ENCODE peak calls at places on chromosomes 12 and 14, in five cellular contexts. F is HFFc6; C is stimulated activated naive CD8-positive, alpha-beta T cell treated with anti-CD3 and anti-CD28 coated beads, Interleukin-15, amount 100 ng/mL, for 72 hours; G is activated gamma-delta T cell; V is choroid plexus epithelial cell. O is an unnamed sample.

GRCh38 chr14:71933026-71933587 is 878 bp downstream of the RGS6 start:
- DNase-seq in F (no peak), C (peak; percentile 11), G (no peak), V (peak; percentile 3), O (no peak)

GRCh38 chr14:63654346-63654745 is 12.7 kb upstream of the WDR89 start:
- DNase-seq in F (peak; percentile 84), C (no peak), G (no peak), V (peak; percentile 14), O (no peak)

GRCh38 chr12:40222247-40222646 is 2.5 kb upstream of the LRRK2 start:
- DNase-seq in F (no peak), C (no peak), G (no peak), V (peak; percentile 47), O (peak; percentile 6)

GRCh38 chr12:122935318-122935717 is 30.9 kb downstream of the ABCB9 start:
- DNase-seq in F (no peak), C (no peak), G (no peak), V (no peak), O (no peak)

GRCh38 chr12:49345048-49345839 is 1.4 kb upstream of the DNAJC22 start:
- DNase-seq in F (no peak), C (no peak), G (no peak), V (no peak), O (no peak)

GRCh38 chr14:54807428-54807827 is 95.2 kb downstream of the GCH1 start:
- DNase-seq in F (no peak), C (no peak), G (no peak), V (no peak), O (no peak)

GRCh38 chr12:131912526-131913274 is 16.4 kb upstream of the PUS1 start:
- DNase-seq in F (peak; percentile 84), C (no peak), G (no peak), V (peak; percentile 80), O (peak; percentile 84)

GRCh38 chr14:102930753-102931579 is 8.5 kb downstream of the AMN start:
- DNase-seq in F (no peak), C (no peak), G (no peak), V (peak; percentile 48), O (peak; percentile 48)

GRCh38 chr12:18224745-18225144 is 36.6 kb upstream of the PIK3C2G start:
- DNase-seq in F (peak; percentile 3), C (no peak), G (no peak), V (peak; percentile 77), O (peak; percentile 60)

GRCh38 chr14:94062344-94062904 is 18.6 kb downstream of the DDX24 start:
- DNase-seq in F (peak; percentile 13), C (no peak), G (no peak), V (peak; percentile 46), O (peak; percentile 51)

GRCh38 chr12:13896063-13896626 is 85.3 kb downstream of the GRIN2B start:
- DNase-seq in F (no peak), C (no peak), G (no peak), V (no peak), O (no peak)

GRCh38 chr12:3201741-3202500 is 124.7 kb downstream of the TSPAN9 start:
- DNase-seq in F (no peak), C (no peak), G (no peak), V (no peak), O (no peak)

GRCh38 chr14:100159107-100159864 is at the start of gene DEGS2:
- DNase-seq in F (no peak), C (peak; percentile 35), G (no peak), V (no peak), O (no peak)

GRCh38 chr12:21775130-21775920 is 819 bp upstream of the KCNJ8 start:
- DNase-seq in F (no peak), C (no peak), G (no peak), V (no peak), O (no peak)

GRCh38 chr12:38904932-38905479 is 385 bp downstream of the CPNE8 start:
- DNase-seq in F (no peak), C (peak; percentile 34), G (no peak), V (peak; percentile 28), O (peak; percentile 39)

GRCh38 chr14:23514009-23514962 is 37.3 kb downstream of the ZFHX2 start:
- DNase-seq in F (no peak), C (no peak), G (no peak), V (no peak), O (no peak)

GRCh38 chr14:24426912-24427536 is 2.4 kb downstream of the CBLN3 start:
- DNase-seq in F (no peak), C (no peak), G (no peak), V (no peak), O (no peak)

GRCh38 chr12:113702796-113703195 is 231.1 kb upstream of the LHX5 start:
- DNase-seq in F (no peak), C (no peak), G (no peak), V (no peak), O (no peak)

GRCh38 chr14:63006515-63006914 is 38.7 kb downstream of the KCNH5 start:
- DNase-seq in F (no peak), C (no peak), G (no peak), V (no peak), O (no peak)

GRCh38 chr12:642633-643477 is 20.4 kb downstream of the NINJ2 start:
- DNase-seq in F (peak; percentile 13), C (peak; percentile 85), G (peak; percentile 76), V (peak; percentile 71), O (peak; percentile 47)

GRCh38 chr12:6766651-6767300 is 613 bp downstream of the PTMS start:
- DNase-seq in F (peak; percentile 51), C (peak; percentile 56), G (peak; percentile 43), V (peak; percentile 68), O (peak; percentile 64)

GRCh38 chr14:66649515-66649914 is 141.6 kb downstream of the GPHN start:
- DNase-seq in F (no peak), C (peak; percentile 17), G (no peak), V (no peak), O (no peak)

GRCh38 chr14:64732066-64732465 is 27.8 kb downstream of the PLEKHG3 start:
- DNase-seq in F (no peak), C (no peak), G (no peak), V (no peak), O (no peak)

GRCh38 chr14:67564236-67564635 is 31.1 kb downstream of the PLEKHH1 start:
- DNase-seq in F (no peak), C (no peak), G (no peak), V (no peak), O (no peak)

GRCh38 chr12:107486140-107486892 is 199.3 kb upstream of the PWP1 start:
- DNase-seq in F (no peak), C (no peak), G (no peak), V (no peak), O (no peak)

GRCh38 chr12:67519824-67520433 is 128.6 kb upstream of the DYRK2 start:
- DNase-seq in F (no peak), C (no peak), G (no peak), V (no peak), O (no peak)

GRCh38 chr12:116804051-116804450 is 65.9 kb downstream of the RNFT2 start:
- DNase-seq in F (no peak), C (no peak), G (no peak), V (no peak), O (no peak)

GRCh38 chr12:21552983-21553673 is 27.0 kb downstream of the SPX start:
- DNase-seq in F (no peak), C (no peak), G (no peak), V (no peak), O (no peak)

O was measured in astrocyte of the spinal cord.